ENCODE peak calls at places on chromosomes 13 and 19, in six cellular contexts. Y is GM12891, S is NB4, D is breast epithelium, O is GM12878, A is tibial nerve. B is an unnamed sample.

GRCh38 chr19:14686411-14686810 is 3.4 kb upstream of the ZNF333 start:
- DNase-seq in A (no peak), O (no peak), D (no peak), S (peak), Y (no peak), B (no peak)

GRCh38 chr13:100333141-100333540 is 244.2 kb downstream of the PCCA start:
- DNase-seq in S (no peak), D (no peak), Y (no peak), A (no peak), O (no peak), B (no peak)

GRCh38 chr19:13053238-13053637 is 49.4 kb downstream of the LYL1 start:
- DNase-seq in A (no peak), O (no peak), D (no peak), S (no peak), Y (no peak), B (no peak)

GRCh38 chr19:13260883-13261653 is 110.9 kb downstream of the IER2 start:
- DNase-seq in S (peak), D (peak), A (peak), O (peak), Y (peak), B (no peak)

GRCh38 chr13:27783111-27783510 is 9.2 kb upstream of the GSX1 start:
- DNase-seq in D (no peak), S (no peak), O (no peak), A (no peak), Y (no peak), B (no peak)

GRCh38 chr19:18588611-18589379 is at the start of gene REX1BD:
- DNase-seq in O (peak), D (peak), A (peak), Y (peak), S (peak), B (peak)

GRCh38 chr19:7441468-7442146 is 47.2 kb downstream of the PEX11G start:
- DNase-seq in Y (no peak), D (no peak), O (no peak), A (no peak), S (no peak), B (no peak)

GRCh38 chr19:46716013-46716671 is 772 bp downstream of the PRKD2 start:
- DNase-seq in S (peak), D (no peak), A (no peak), O (no peak), Y (no peak), B (no peak)

GRCh38 chr19:51599084-51599483 is 28.0 kb downstream of the ZNF175 start:
- DNase-seq in D (no peak), O (no peak), A (no peak), Y (no peak), S (no peak), B (peak)

GRCh38 chr19:55206664-55207500 is 2.4 kb downstream of the PTPRH start:
- DNase-seq in A (peak), Y (no peak), S (peak), O (no peak), D (peak), B (peak)

GRCh38 chr19:12293771-12294307 is 844 bp downstream of the ZNF44 start:
- DNase-seq in A (peak), Y (peak), O (peak), D (peak), S (peak), B (no peak)

GRCh38 chr13:75405976-75406703 is 75.8 kb downstream of the TBC1D4 start:
- DNase-seq in Y (no peak), A (peak), O (no peak), S (no peak), D (no peak), B (no peak)

GRCh38 chr19:53467503-53468262 is at the start of gene ZNF813:
- DNase-seq in D (peak), Y (peak), O (peak), S (peak), A (peak), B (peak)
- TF ChIP-seq POLR2A in D (no peak), Y (peak), O (peak), S (peak), A (peak), B (peak)

DNA sequence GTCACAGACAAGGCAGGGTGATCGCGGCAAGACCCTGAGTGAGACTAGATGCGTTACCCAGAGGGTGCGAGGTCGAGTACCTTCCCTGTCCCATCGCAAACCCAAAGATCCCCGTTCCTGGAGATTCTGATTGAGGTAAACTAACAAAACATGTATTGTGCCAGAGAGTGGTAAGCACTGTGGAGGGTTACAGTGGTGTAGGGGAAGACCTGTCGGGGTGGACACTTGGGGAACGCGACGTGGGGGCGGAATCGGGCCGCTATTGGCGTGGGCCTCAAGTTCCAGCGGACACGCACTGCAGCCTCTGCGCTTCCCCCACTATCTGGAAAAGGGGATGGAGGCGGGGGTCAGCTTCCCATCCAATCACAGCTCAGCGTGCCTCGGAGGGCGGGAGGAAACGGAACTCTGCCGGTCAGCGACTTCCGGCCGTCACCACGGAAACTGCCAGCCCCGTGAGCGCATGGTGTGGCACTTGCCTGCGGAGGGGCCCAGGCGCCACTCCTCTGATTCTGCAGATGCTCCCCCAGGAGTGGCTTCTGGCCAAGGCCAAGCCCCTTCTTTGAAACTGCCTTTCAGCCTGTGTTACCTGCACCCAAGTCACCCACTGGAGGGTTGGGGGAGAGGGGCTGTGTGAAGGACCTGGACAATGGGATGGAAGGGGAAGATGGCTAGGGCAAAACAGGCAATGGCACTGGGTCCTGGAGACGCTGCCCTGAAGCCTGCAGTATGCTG is 1.0 kb upstream of the UBE2M start:
- DNase-seq in Y (peak), D (peak), A (peak), O (peak), S (peak), B (peak)
- TF ChIP-seq POLR2A in Y (peak), D (peak), A (peak), O (peak), S (peak), B (peak)

GRCh38 chr19:36115453-36116343 is at the start of gene TBCB:
- DNase-seq in O (no peak), S (no peak), D (no peak), Y (peak), A (peak), B (peak)
- TF ChIP-seq POLR2A in O (peak), S (peak), D (no peak), Y (peak), A (no peak), B (peak)

GRCh38 chr19:19670070-19670551 is 1.5 kb downstream of the ZNF101 start:
- DNase-seq in S (no peak), D (no peak), Y (no peak), A (no peak), O (no peak), B (no peak)

GRCh38 chr19:19662866-19663291 is 597 bp downstream of the ATP13A1 start:
- DNase-seq in S (peak), A (no peak), D (no peak), O (no peak), Y (no peak), B (no peak)

GRCh38 chr19:19663292-19664120 is at the start of gene ATP13A1:
- DNase-seq in D (peak), S (peak), A (peak), O (peak), Y (peak), B (peak)

GRCh38 chr19:19672816-19673215 is 4.2 kb downstream of the ZNF101 start:
- DNase-seq in S (no peak), O (no peak), Y (no peak), A (no peak), D (no peak), B (no peak)

GRCh38 chr19:19668230-19669012 is at the start of gene ZNF101:
- DNase-seq in O (peak), S (peak), Y (peak), A (peak), D (peak), B (peak)
- TF ChIP-seq POLR2A in O (peak), S (peak), Y (peak), A (peak), D (peak), B (no peak)